ENCODE peak calls at places on chromosomes 11 and 22, in four cellular contexts. One of them, this sample, is unnamed.

GRCh38 chr11:6505577-6506240 is 8.6 kb downstream of the DNHD1 start:
- DNase-seq in endothelial cell of umbilical vein: peak
- DNase-seq in HCT116: peak
- DNase-seq in IMR-90: peak
- DNase-seq in this sample: peak

GRCh38 chr11:111457731-111458368 is 54.3 kb downstream of the BTG4 start:
- DNase-seq in IMR-90: no peak
- DNase-seq in endothelial cell of umbilical vein: no peak
- DNase-seq in HCT116: no peak
- DNase-seq in this sample: no peak

GRCh38 chr22:38213319-38214247 is 11.8 kb downstream of the MAFF start:
- DNase-seq in IMR-90: no peak
- DNase-seq in HCT116: no peak
- DNase-seq in endothelial cell of umbilical vein: no peak
- DNase-seq in this sample: peak

GRCh38 chr11:95908826-95909225 is 15.1 kb downstream of the MTMR2 start:
- DNase-seq in IMR-90: peak
- DNase-seq in endothelial cell of umbilical vein: peak
- DNase-seq in HCT116: no peak
- DNase-seq in this sample: no peak

GRCh38 chr22:19765477-19766234 is 5.1 kb downstream of the TBX1 start:
- DNase-seq in HCT116: no peak
- DNase-seq in endothelial cell of umbilical vein: no peak
- DNase-seq in IMR-90: no peak
- DNase-seq in this sample: no peak

GRCh38 chr11:79592441-79593223 is 151.8 kb upstream of the TENM4 start:
- DNase-seq in IMR-90: no peak
- DNase-seq in HCT116: no peak
- DNase-seq in endothelial cell of umbilical vein: no peak
- DNase-seq in this sample: no peak

GRCh38 chr11:64900263-64900678 is 16.7 kb downstream of the ATG2A start:
- DNase-seq in IMR-90: peak
- DNase-seq in HCT116: no peak
- DNase-seq in endothelial cell of umbilical vein: no peak
- DNase-seq in this sample: no peak

GRCh38 chr11:126345759-126346585 is 9.5 kb upstream of the ST3GAL4 start:
- DNase-seq in endothelial cell of umbilical vein: peak
- DNase-seq in IMR-90: peak
- DNase-seq in HCT116: no peak
- DNase-seq in this sample: no peak

GRCh38 chr11:96484361-96484760 is 94.5 kb downstream of the JRKL start:
- DNase-seq in IMR-90: no peak
- DNase-seq in endothelial cell of umbilical vein: no peak
- DNase-seq in HCT116: no peak
- DNase-seq in this sample: no peak

GRCh38 chr11:2874963-2875362 is 10.6 kb downstream of the CDKN1C start:
- DNase-seq in IMR-90: no peak
- DNase-seq in endothelial cell of umbilical vein: no peak
- DNase-seq in HCT116: no peak
- DNase-seq in this sample: no peak

GRCh38 chr11:13249992-13250391 is 27.6 kb upstream of the BMAL1 start:
- DNase-seq in endothelial cell of umbilical vein: peak
- DNase-seq in HCT116: no peak
- DNase-seq in IMR-90: no peak
- DNase-seq in this sample: no peak

GRCh38 chr11:59528741-59529140 is 17.4 kb downstream of the OR4D9 start:
- DNase-seq in endothelial cell of umbilical vein: no peak
- DNase-seq in HCT116: no peak
- DNase-seq in IMR-90: no peak
- DNase-seq in this sample: no peak

GRCh38 chr22:30878516-30879365 is 89.8 kb downstream of the MORC2 start:
- DNase-seq in endothelial cell of umbilical vein: no peak
- DNase-seq in HCT116: no peak
- DNase-seq in IMR-90: no peak
- DNase-seq in this sample: no peak

GRCh38 chr22:33666661-33667619 is 253.3 kb downstream of the LARGE1 start:
- DNase-seq in IMR-90: no peak
- DNase-seq in HCT116: no peak
- DNase-seq in endothelial cell of umbilical vein: no peak
- DNase-seq in this sample: peak

GRCh38 chr11:15945726-15946125 is 410.6 kb downstream of the SOX6 start:
- DNase-seq in IMR-90: no peak
- DNase-seq in endothelial cell of umbilical vein: no peak
- DNase-seq in HCT116: no peak
- DNase-seq in this sample: no peak

GRCh38 chr11:111554532-111554931 is 14.0 kb downstream of the LAYN start:
- DNase-seq in HCT116: no peak
- DNase-seq in IMR-90: no peak
- DNase-seq in endothelial cell of umbilical vein: no peak
- DNase-seq in this sample: no peak

GRCh38 chr11:128470081-128470480 is 117.3 kb downstream of the ETS1 start:
- DNase-seq in endothelial cell of umbilical vein: no peak
- DNase-seq in IMR-90: no peak
- DNase-seq in HCT116: no peak
- DNase-seq in this sample: peak

GRCh38 chr11:62880231-62880802 is 379 bp upstream of the SLC3A2 start:
- DNase-seq in endothelial cell of umbilical vein: peak
- DNase-seq in HCT116: no peak
- DNase-seq in IMR-90: peak
- DNase-seq in this sample: peak

GRCh38 chr22:25942126-25942988 is 200.4 kb downstream of the MYO18B start:
- DNase-seq in IMR-90: no peak
- DNase-seq in HCT116: no peak
- DNase-seq in endothelial cell of umbilical vein: no peak
- DNase-seq in this sample: no peak

GRCh38 chr11:25981998-25982397 is 349.9 kb upstream of the ANO3 start:
- DNase-seq in endothelial cell of umbilical vein: peak
- DNase-seq in HCT116: no peak
- DNase-seq in IMR-90: peak
- DNase-seq in this sample: peak

GRCh38 chr11:72836111-72836510 is 21.9 kb downstream of the ATG16L2 start:
- DNase-seq in HCT116: no peak
- DNase-seq in IMR-90: no peak
- DNase-seq in endothelial cell of umbilical vein: peak
- DNase-seq in this sample: no peak

GRCh38 chr11:106152824-106153223 is 75.4 kb downstream of the AASDHPPT start:
- DNase-seq in HCT116: no peak
- DNase-seq in IMR-90: peak
- DNase-seq in endothelial cell of umbilical vein: no peak
- DNase-seq in this sample: no peak

GRCh38 chr11:132126973-132127900 is 756.8 kb downstream of the NTM start:
- DNase-seq in HCT116: no peak
- DNase-seq in IMR-90: peak
- DNase-seq in endothelial cell of umbilical vein: peak
- DNase-seq in this sample: no peak

GRCh38 chr22:28904211-28904808 is 20.9 kb downstream of the ZNRF3 start:
- DNase-seq in endothelial cell of umbilical vein: peak
- DNase-seq in IMR-90: peak
- DNase-seq in HCT116: no peak
- DNase-seq in this sample: no peak

GRCh38 chr11:79209540-79210266 is 231.1 kb downstream of the TENM4 start:
- DNase-seq in HCT116: no peak
- DNase-seq in IMR-90: peak
- DNase-seq in endothelial cell of umbilical vein: no peak
- DNase-seq in this sample: no peak

GRCh38 chr11:70448983-70449567 is 50.7 kb downstream of the CTTN start:
- DNase-seq in HCT116: peak
- DNase-seq in endothelial cell of umbilical vein: no peak
- DNase-seq in IMR-90: no peak
- DNase-seq in this sample: peak

GRCh38 chr11:70456921-70457532 is 58.7 kb downstream of the CTTN start:
- DNase-seq in endothelial cell of umbilical vein: peak
- DNase-seq in HCT116: no peak
- DNase-seq in IMR-90: peak
- DNase-seq in this sample: no peak

GRCh38 chr11:70460111-70460510 is 61.8 kb downstream of the CTTN start:
- DNase-seq in IMR-90: no peak
- DNase-seq in endothelial cell of umbilical vein: no peak
- DNase-seq in HCT116: no peak
- DNase-seq in this sample: no peak

GRCh38 chr11:70455354-70455753 is 57.0 kb downstream of the CTTN start:
- DNase-seq in HCT116: no peak
- DNase-seq in endothelial cell of umbilical vein: no peak
- DNase-seq in IMR-90: no peak
- DNase-seq in this sample: no peak

GRCh38 chr11:70454197-70454767 is 56.0 kb downstream of the CTTN start:
- DNase-seq in HCT116: no peak
- DNase-seq in endothelial cell of umbilical vein: no peak
- DNase-seq in IMR-90: no peak
- DNase-seq in this sample: no peak
- H2AFZ ChIP-seq in HCT116: no peak
- H2AFZ ChIP-seq in endothelial cell of umbilical vein: no peak
- H2AFZ ChIP-seq in IMR-90: no peak
- H2AFZ ChIP-seq in this sample: no peak

GRCh38 chr22:48376936-48377335 is 1450.7 kb downstream of the BRD1 start:
- DNase-seq in endothelial cell of umbilical vein: no peak
- DNase-seq in IMR-90: no peak
- DNase-seq in HCT116: no peak
- DNase-seq in this sample: no peak

GRCh38 chr22:48379371-48379770 is 1448.3 kb downstream of the BRD1 start:
- DNase-seq in HCT116: no peak
- DNase-seq in endothelial cell of umbilical vein: no peak
- DNase-seq in IMR-90: no peak
- DNase-seq in this sample: no peak

GRCh38 chr22:48373626-48374173 is 1454.0 kb downstream of the BRD1 start:
- DNase-seq in IMR-90: no peak
- DNase-seq in endothelial cell of umbilical vein: no peak
- DNase-seq in HCT116: no peak
- DNase-seq in this sample: no peak

GRCh38 chr22:48378673-48379072 is 1449.0 kb downstream of the BRD1 start:
- DNase-seq in IMR-90: no peak
- DNase-seq in HCT116: no peak
- DNase-seq in endothelial cell of umbilical vein: no peak
- DNase-seq in this sample: no peak

DNA sequence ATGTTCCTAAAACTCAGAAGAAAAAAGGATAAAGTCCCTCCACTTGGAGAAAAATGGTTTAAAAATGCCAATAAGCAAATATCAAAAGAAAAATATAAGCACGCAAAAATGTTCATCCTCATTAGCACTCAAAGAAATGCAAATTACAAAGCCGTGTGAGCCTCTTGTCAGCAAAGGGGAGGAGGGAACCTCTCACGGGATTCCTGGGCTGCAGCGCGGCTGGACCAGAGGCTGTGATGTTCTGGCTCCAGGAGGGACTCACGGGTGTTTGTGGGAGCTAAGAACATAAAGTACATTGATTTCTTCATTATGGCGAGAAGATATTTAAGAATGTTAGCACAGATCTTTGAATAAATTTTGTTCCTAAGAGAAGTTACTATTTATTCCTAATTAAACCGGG is 1451.2 kb downstream of the BRD1 start:
- DNase-seq in HCT116: no peak
- DNase-seq in endothelial cell of umbilical vein: no peak
- DNase-seq in IMR-90: no peak
- DNase-seq in this sample: no peak
- H3K4me2 ChIP-seq in HCT116: no peak
- H3K4me2 ChIP-seq in endothelial cell of umbilical vein: no peak
- H3K4me2 ChIP-seq in IMR-90: no peak
- H3K4me2 ChIP-seq in this sample: no peak

GRCh38 chr11:77182542-77183420 is 54.7 kb downstream of the MYO7A start:
- DNase-seq in IMR-90: no peak
- DNase-seq in HCT116: no peak
- DNase-seq in endothelial cell of umbilical vein: no peak
- DNase-seq in this sample: no peak
- H2AFZ ChIP-seq in IMR-90: no peak
- H2AFZ ChIP-seq in HCT116: no peak
- H2AFZ ChIP-seq in endothelial cell of umbilical vein: no peak
- H2AFZ ChIP-seq in this sample: no peak

DNA sequence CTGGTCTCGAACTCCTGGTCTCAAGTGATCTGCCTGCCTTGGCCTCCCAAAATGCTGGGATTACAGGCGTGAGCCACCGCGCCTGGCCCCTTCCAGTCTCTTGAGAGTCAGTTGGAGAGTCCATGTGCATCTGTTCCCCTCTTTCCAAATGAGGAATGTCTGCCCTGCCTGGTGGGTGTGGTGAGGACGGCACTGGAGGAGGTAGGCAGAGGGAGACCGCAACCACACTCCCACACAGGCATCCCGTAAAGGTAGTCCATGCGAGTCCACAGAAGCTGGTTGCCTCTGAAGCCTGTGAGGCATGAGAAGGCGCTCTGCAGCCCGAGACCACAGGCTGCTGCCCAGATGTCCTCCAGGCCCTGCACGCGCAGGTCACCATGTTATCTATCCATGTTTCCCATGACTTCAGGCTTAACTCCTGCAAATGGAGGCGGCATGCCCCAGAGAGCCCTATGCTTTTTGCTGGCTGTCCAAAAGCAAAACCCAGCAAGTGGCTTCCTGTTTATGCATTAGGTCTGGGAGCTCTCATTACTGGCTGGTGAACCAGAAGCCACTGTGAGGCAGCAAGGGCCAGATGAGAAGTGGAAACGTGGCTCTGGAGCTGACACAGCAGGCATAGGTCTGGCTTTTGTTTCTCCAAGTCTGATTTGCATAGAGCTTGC is 43.4 kb downstream of the GRIK4 start:
- DNase-seq in HCT116: no peak
- DNase-seq in endothelial cell of umbilical vein: peak
- DNase-seq in IMR-90: peak
- DNase-seq in this sample: peak
- H3K4me2 ChIP-seq in HCT116: no peak
- H3K4me2 ChIP-seq in endothelial cell of umbilical vein: no peak
- H3K4me2 ChIP-seq in IMR-90: peak
- H3K4me2 ChIP-seq in this sample: no peak

GRCh38 chr11:77108436-77108835 is 5.8 kb downstream of the OMP start:
- DNase-seq in endothelial cell of umbilical vein: no peak
- DNase-seq in IMR-90: no peak
- DNase-seq in HCT116: no peak
- DNase-seq in this sample: no peak

GRCh38 chr11:77104727-77105126 is 2.1 kb downstream of the OMP start:
- DNase-seq in endothelial cell of umbilical vein: no peak
- DNase-seq in HCT116: no peak
- DNase-seq in IMR-90: peak
- DNase-seq in this sample: no peak

GRCh38 chr11:77107950-77108349 is 5.3 kb downstream of the OMP start:
- DNase-seq in HCT116: peak
- DNase-seq in endothelial cell of umbilical vein: peak
- DNase-seq in IMR-90: peak
- DNase-seq in this sample: no peak

GRCh38 chr11:77106321-77106720 is 3.7 kb downstream of the OMP start:
- DNase-seq in IMR-90: no peak
- DNase-seq in endothelial cell of umbilical vein: no peak
- DNase-seq in HCT116: no peak
- DNase-seq in this sample: no peak

DNA sequence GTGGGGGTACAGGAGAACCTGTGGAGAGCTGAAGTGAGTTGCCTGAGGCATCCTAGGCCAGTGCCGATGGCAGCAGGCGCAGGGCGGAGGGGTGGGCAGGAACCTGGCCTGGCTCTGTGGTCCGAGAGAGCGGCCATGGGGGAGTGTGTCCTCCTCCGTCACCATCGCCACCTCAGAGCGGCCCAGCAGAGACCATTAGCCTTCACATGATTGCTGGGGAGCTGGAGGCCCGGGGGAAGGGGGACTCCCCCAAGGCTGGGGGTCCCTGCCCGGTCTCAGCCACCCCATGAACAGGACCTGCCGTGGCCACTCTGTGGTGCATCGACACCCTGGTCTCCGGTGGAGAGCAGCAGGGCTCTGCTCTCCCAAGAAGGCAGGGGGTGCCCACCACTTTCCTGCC is 4.1 kb downstream of the OMP start:
- DNase-seq in IMR-90: no peak
- DNase-seq in endothelial cell of umbilical vein: no peak
- DNase-seq in HCT116: no peak
- DNase-seq in this sample: no peak
- H2AFZ ChIP-seq in IMR-90: no peak
- H2AFZ ChIP-seq in endothelial cell of umbilical vein: no peak
- H2AFZ ChIP-seq in HCT116: no peak
- H2AFZ ChIP-seq in this sample: no peak

GRCh38 chr22:36197065-36197440 is 4.6 kb downstream of the APOL4 start:
- DNase-seq in endothelial cell of umbilical vein: peak
- DNase-seq in HCT116: no peak
- DNase-seq in IMR-90: peak
- DNase-seq in this sample: peak
- H3K4me2 ChIP-seq in endothelial cell of umbilical vein: peak
- H3K4me2 ChIP-seq in HCT116: no peak
- H3K4me2 ChIP-seq in IMR-90: peak
- H3K4me2 ChIP-seq in this sample: peak